ENCODE peak calls at places on chromosomes 5 and 9, in nine cellular contexts. C is CD4-positive, alpha-beta memory T cell; R is Panc1; F is spleen; U is adrenal gland; S is ovary; Q is stomach; M is pancreas; L is left ventricle myocardium inferior. D is an unnamed sample. For H3K9me3 and H3K4me1, the result is how much of the 10 kb centered on the place peaks cover.

GRCh38 chr5:80372780-80373179 is 35.1 kb upstream of the ZFYVE16 start:
- DNase-seq in C (no peak), R (no peak), F (no peak), U (no peak), S (no peak), Q (no peak), M (no peak), L (no peak), D (no peak)

GRCh38 chr5:150731669-150732068 is 27.1 kb downstream of the DCTN4 start:
- DNase-seq in C (no peak), R (no peak), F (no peak), U (peak), S (no peak), Q (no peak), M (no peak), L (no peak), D (no peak)

GRCh38 chr5:140084466-140084865 is 29.4 kb upstream of the PURA start:
- DNase-seq in C (no peak), R (no peak), F (no peak), U (peak), S (no peak), Q (peak), M (no peak), L (peak), D (no peak)

GRCh38 chr5:134240421-134240962 is 14.6 kb upstream of the PPP2CA start:
- DNase-seq in C (no peak), R (no peak), F (no peak), U (peak), S (no peak), Q (no peak), M (no peak), L (no peak), D (no peak)

GRCh38 chr5:171891150-171891549 is 105.5 kb downstream of the SMIM23 start:
- DNase-seq in C (no peak), R (no peak), F (no peak), U (no peak), S (no peak), Q (no peak), M (no peak), L (no peak), D (no peak)

GRCh38 chr5:119273391-119273839 is 82.4 kb upstream of the TNFAIP8 start:
- DNase-seq in C (peak), R (no peak), F (peak), U (no peak), S (no peak), Q (no peak), M (peak), L (peak), D (peak)

GRCh38 chr5:142826741-142827492 is 56.7 kb downstream of the ARHGAP26 start:
- DNase-seq in C (no peak), R (peak), F (no peak), U (peak), S (no peak), Q (peak), M (no peak), L (no peak), D (no peak)

GRCh38 chr9:129885018-129885669 is 49.9 kb downstream of the USP20 start:
- DNase-seq in C (no peak), R (no peak), F (peak), U (peak), S (peak), Q (peak), M (peak), L (no peak), D (peak)

GRCh38 chr5:132428811-132429440 is 59.4 kb downstream of the SLC22A5 start:
- DNase-seq in C (no peak), R (no peak), F (peak), U (no peak), S (no peak), Q (no peak), M (no peak), L (no peak), D (no peak)

GRCh38 chr9:17229945-17230560 is 95.2 kb downstream of the CNTLN start:
- DNase-seq in C (no peak), R (no peak), F (no peak), U (no peak), S (no peak), Q (no peak), M (no peak), L (no peak), D (no peak)

GRCh38 chr9:91006046-91006445 is 204.4 kb downstream of the SYK start:
- DNase-seq in C (no peak), R (no peak), F (no peak), U (no peak), S (no peak), Q (no peak), M (no peak), L (no peak), D (no peak)

GRCh38 chr5:174755103-174755502 is 30.7 kb downstream of the MSX2 start:
- DNase-seq in C (no peak), R (no peak), F (no peak), U (no peak), S (no peak), Q (no peak), M (no peak), L (no peak), D (no peak)

GRCh38 chr5:174745495-174745894 is 21.1 kb downstream of the MSX2 start:
- DNase-seq in C (no peak), R (no peak), F (no peak), U (no peak), S (no peak), Q (no peak), M (no peak), L (no peak), D (no peak)

GRCh38 chr5:174750720-174751119 is 26.3 kb downstream of the MSX2 start:
- DNase-seq in C (no peak), R (no peak), F (no peak), U (no peak), S (no peak), Q (no peak), M (no peak), L (no peak), D (no peak)

GRCh38 chr5:174752121-174752520 is 27.7 kb downstream of the MSX2 start:
- DNase-seq in C (no peak), R (no peak), F (no peak), U (no peak), S (no peak), Q (no peak), M (no peak), L (no peak), D (no peak)

DNA sequence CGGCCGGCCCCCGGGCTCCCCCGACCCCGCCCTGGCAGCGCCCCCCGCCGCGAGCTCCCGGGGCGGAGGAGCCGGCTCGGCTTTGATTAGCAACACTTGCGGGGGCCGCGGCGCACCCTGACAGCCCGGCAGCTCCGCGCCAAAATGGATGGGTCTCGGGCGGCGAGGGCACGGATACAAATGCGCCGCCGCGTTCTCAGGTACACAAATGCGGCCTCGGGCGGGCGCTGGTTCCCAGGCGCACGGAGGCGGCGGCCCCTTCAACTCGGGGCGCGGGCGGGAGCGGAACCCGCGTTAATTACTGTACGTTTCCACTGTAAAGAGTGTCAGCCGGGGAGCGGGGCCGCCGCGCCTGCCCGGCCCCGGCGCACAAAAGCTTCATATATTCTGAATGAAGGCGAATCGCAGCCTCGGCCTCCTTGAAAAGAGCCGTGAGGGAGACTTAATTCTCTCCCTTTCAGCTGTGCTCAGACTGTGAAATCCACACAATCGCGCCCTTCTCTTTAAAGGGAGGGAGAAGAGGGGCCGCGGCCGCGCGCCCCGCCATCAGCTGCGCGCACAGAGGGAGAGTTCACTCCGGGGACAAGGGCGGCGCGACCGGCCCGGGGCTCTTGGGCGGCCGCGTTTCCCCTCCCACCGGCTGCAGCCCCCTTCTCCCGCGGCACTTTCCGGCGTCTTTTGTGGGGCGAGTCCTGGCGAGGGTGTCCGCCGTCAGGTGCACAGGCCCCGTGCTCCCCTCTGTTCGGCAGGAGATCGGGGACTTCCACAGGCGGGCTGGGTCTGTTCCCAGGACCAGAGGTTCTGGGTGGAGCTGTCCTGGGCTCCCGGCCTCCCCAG is 27.0 kb downstream of the MSX2 start:
- DNase-seq in C (no peak), R (no peak), F (no peak), U (no peak), S (no peak), Q (no peak), M (no peak), L (no peak), D (no peak)
- H3K27ac ChIP-seq in C (no peak), R (no peak), F (no peak), U (no peak), S (no peak), Q (no peak), M (no peak), L (no peak), D (no peak)

DNA sequence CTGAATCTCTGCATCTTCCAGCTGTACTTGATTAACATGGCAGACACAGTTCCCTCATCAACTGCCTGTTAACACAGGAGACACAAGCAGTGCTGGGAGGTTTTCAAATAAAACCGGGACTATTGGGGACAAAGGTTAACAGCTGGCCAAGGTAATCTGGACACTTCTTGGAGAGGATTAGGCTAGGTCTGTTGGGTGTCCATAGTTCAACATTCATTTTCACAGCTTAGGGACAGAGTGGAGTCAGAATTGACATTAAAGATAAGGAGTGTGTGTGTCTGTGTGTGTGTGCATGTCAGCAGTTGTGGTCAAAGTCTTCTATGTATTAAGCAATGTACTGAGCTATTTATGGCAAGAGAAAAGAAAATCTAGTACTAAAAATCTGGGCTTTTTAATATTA is 216.2 kb downstream of the MED10 start:
- DNase-seq in C (no peak), R (no peak), F (no peak), U (no peak), S (no peak), Q (no peak), M (no peak), L (no peak), D (no peak)
- H3K9me3 ChIP-seq in C (under half), R (under half), F (under half), U (under half), S (under half), Q (under half), M (under half), L (under half), D (under half)

DNA sequence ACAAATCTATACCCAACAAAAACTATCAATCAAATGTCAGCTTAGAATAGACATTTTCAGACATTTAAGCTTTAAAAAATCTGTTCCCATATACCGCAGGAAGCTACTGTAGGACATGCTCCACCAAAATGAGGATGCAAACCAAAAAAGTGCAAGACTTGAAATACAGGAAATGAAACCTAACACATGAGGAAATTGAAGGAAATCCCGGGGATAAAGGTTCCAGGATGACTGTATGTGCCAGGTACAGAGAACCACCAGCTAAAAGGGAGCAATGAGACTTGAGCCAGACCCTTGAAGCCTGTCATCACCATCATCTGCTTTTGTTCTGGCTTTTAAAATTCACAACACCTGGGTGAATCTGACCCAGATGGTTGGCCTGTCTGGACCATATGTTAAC is 21.4 kb downstream of the DIAPH1 start:
- DNase-seq in C (no peak), R (no peak), F (no peak), U (no peak), S (no peak), Q (no peak), M (no peak), L (no peak), D (no peak)
- H3K4me1 ChIP-seq in C (half or more), R (under half), F (half or more), U (under half), S (under half), Q (under half), M (under half), L (half or more), D (under half)

GRCh38 chr9:112896131-112896530 is 5.5 kb upstream of the SLC46A2 start:
- DNase-seq in C (no peak), R (no peak), F (no peak), U (no peak), S (no peak), Q (no peak), M (no peak), L (no peak), D (no peak)
- H3K27ac ChIP-seq in C (no peak), R (no peak), F (no peak), U (no peak), S (no peak), Q (no peak), M (no peak), L (no peak), D (no peak)

DNA sequence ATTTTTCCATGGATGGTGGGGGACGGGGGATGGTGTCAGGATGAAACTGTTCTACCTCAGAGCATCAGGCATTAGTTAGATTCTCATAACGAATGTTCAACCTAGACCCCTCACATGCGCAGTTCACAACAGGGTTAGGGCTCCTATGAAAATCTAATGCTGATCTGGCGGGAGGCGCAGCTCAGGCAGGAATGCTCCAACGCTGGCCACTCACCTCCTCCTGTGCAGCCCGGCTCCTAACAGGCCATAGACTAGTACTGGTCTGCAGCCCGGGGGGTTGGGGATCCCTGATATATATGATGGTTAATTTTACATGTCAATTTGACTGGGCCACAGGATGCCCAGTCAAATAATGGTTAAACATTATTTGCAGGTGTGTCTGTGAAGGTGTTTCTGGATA is 199.0 kb upstream of the NR4A3 start:
- DNase-seq in C (no peak), R (no peak), F (no peak), U (no peak), S (no peak), Q (no peak), M (no peak), L (no peak), D (no peak)
- H3K9me3 ChIP-seq in C (under half), R (under half), F (under half), U (under half), S (under half), Q (under half), M (under half), L (under half), D (under half)

DNA sequence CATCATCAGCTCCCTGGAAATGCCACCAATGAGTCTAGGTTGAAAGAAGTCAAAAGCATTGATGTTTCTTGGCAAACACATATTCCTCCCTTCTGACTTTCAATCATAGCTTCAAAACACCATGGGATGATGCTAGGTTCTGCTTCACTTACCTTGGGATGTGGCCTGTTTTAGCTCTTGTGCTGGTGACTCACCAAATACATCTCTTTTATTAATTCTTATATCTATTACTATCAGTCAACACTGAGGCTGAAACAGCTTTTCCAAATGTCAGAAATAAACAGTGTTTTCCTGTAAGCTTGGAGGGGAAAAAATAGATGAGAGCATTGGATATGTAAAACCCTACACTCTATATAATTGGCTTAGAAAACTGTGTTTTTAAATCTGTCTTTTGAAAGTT is 245.4 kb upstream of the NREP start:
- DNase-seq in C (no peak), R (no peak), F (no peak), U (no peak), S (no peak), Q (no peak), M (no peak), L (no peak), D (no peak)
- H3K4me1 ChIP-seq in C (under half), R (under half), F (under half), U (under half), S (under half), Q (under half), M (under half), L (under half), D (under half)

DNA sequence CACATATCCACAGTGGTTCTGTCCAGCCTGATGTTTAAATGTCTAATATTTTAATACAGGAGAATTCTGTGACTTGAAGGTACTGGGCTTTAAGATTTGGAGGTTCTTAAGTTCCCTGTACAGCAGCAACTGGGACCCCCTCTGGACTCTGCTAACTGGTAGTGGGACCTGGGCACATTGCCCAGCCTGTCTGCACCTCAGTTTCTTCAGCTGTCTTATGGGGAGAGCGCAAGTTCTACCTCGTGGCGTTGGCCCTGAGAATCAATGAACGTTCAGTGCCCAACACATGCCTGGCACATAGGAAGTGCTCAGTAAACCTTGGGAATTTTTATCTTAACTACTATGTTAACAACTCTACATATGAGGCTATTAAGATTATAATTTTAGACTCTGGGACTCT is 1.4 kb downstream of the SLC2A6 start:
- DNase-seq in C (no peak), R (no peak), F (no peak), U (no peak), S (no peak), Q (no peak), M (peak), L (no peak), D (peak)
- H3K27ac ChIP-seq in C (no peak), R (peak), F (no peak), U (no peak), S (no peak), Q (no peak), M (no peak), L (no peak), D (no peak)

D was measured in right cardiac atrium.